ENCODE peak calls at places on chromosomes 6 and 20, in seven cellular contexts. F, Y, C, I, O, T and E are unnamed samples.

GRCh38 chr6:169051371-169051770 is 202.3 kb downstream of the THBS2 start:
- DNase-seq in O (no peak), C (no peak), I (no peak), F (no peak), Y (no peak), T (no peak), E (peak)

GRCh38 chr6:163520956-163521355 is 106.4 kb downstream of the QKI start:
- DNase-seq in T (no peak), F (no peak), I (no peak), C (no peak), Y (no peak), O (no peak), E (no peak)

GRCh38 chr6:11354019-11354418 is 121.6 kb upstream of the NEDD9 start:
- DNase-seq in Y (no peak), T (no peak), F (no peak), O (peak), C (no peak), I (peak), E (no peak)

GRCh38 chr20:63191400-63191799 is 24.5 kb downstream of the YTHDF1 start:
- DNase-seq in F (no peak), T (no peak), O (no peak), Y (no peak), C (no peak), I (no peak), E (peak)

GRCh38 chr6:75503291-75503690 is 9.7 kb upstream of the FILIP1 start:
- DNase-seq in O (peak), F (no peak), C (no peak), T (no peak), I (no peak), Y (no peak), E (no peak)

GRCh38 chr6:96032646-96033045 is 16.9 kb downstream of the FUT9 start:
- DNase-seq in I (no peak), Y (no peak), T (no peak), C (no peak), F (no peak), O (no peak), E (no peak)

GRCh38 chr20:497979-498378 is 35.6 kb upstream of the TBC1D20 start:
- DNase-seq in C (no peak), I (no peak), T (no peak), F (no peak), Y (no peak), O (no peak), E (no peak)

GRCh38 chr6:27119329-27119728 is 128.2 kb upstream of the PRSS16 start:
- DNase-seq in F (no peak), O (no peak), I (no peak), T (no peak), C (no peak), Y (no peak), E (no peak)

GRCh38 chr6:147267658-147268057 is 63.4 kb downstream of the STXBP5 start:
- DNase-seq in Y (no peak), C (no peak), T (no peak), F (no peak), I (no peak), O (peak), E (no peak)

GRCh38 chr6:39307462-39307861 is 6.8 kb downstream of the KCNK17 start:
- DNase-seq in C (no peak), Y (no peak), I (no peak), T (no peak), F (no peak), O (no peak), E (no peak)

GRCh38 chr20:18477821-18478220 is 10.6 kb downstream of the POLR3F start:
- DNase-seq in O (no peak), Y (no peak), F (no peak), I (no peak), T (no peak), C (no peak), E (no peak)

GRCh38 chr6:80341330-80341729 is 234.9 kb downstream of the BCKDHB start:
- DNase-seq in I (no peak), F (no peak), C (no peak), T (no peak), Y (no peak), O (peak), E (no peak)